ENCODE peak calls at places on chromosome 20, in five cellular contexts. M, V, X, A and K are unnamed samples.

GRCh38 chr20:53884859-53885654 is 185.3 kb downstream of the BCAS1 start:
- DNase-seq in M (no peak), V (no peak), X (no peak), A (no peak), K (no peak)

GRCh38 chr20:23047001-23047737 is 2.3 kb downstream of the THBD start:
- DNase-seq in M (no peak), V (no peak), X (no peak), A (no peak), K (no peak)

GRCh38 chr20:50283922-50284810 is 93.5 kb downstream of the CEBPB start:
- DNase-seq in M (peak), A (no peak), X (no peak), V (no peak), K (peak)

GRCh38 chr20:46709459-46710148 is at the start of gene SLC2A10:
- DNase-seq in A (peak), M (peak), V (no peak), X (no peak), K (peak)

GRCh38 chr20:22921595-22922421 is 113.3 kb upstream of the SSTR4 start:
- DNase-seq in V (no peak), M (peak), A (no peak), X (no peak), K (no peak)

GRCh38 chr20:62501801-62502495 is 26.2 kb upstream of the GATA5 start:
- DNase-seq in X (peak), M (peak), V (peak), A (no peak), K (no peak)

GRCh38 chr20:7362601-7363000 is 577.7 kb downstream of the HAO1 start:
- DNase-seq in A (no peak), X (no peak), V (no peak), M (no peak), K (no peak)

GRCh38 chr20:29079769-29080690 is 2177.4 kb upstream of the DEFB115 start:
- DNase-seq in X (peak), M (peak), A (no peak), V (peak), K (peak)

GRCh38 chr20:45822863-45823262 is 4.2 kb downstream of the TNNC2 start:
- DNase-seq in X (no peak), V (no peak), A (no peak), M (no peak), K (peak)

GRCh38 chr20:32521780-32522524 is 63.2 kb downstream of the NOL4L start:
- DNase-seq in A (peak), V (no peak), M (peak), X (peak), K (peak)

GRCh38 chr20:17870063-17870740 is 98.4 kb downstream of the SNX5 start:
- DNase-seq in V (no peak), A (no peak), M (peak), X (no peak), K (peak)

GRCh38 chr20:18909254-18909653 is 95.7 kb downstream of the SCP2D1 start:
- DNase-seq in M (no peak), X (no peak), V (no peak), A (no peak), K (no peak)

GRCh38 chr20:12318043-12318442 is 400.4 kb downstream of the BTBD3 start:
- DNase-seq in M (no peak), V (no peak), A (no peak), X (no peak), K (no peak)

GRCh38 chr20:8361008-8361652 is 229.1 kb downstream of the PLCB1 start:
- DNase-seq in V (peak), A (no peak), M (peak), X (no peak), K (no peak)

GRCh38 chr20:44800398-44801046 is 9.8 kb downstream of the RIMS4 start:
- DNase-seq in X (no peak), V (no peak), M (peak), A (no peak), K (no peak)

GRCh38 chr20:23078351-23078993 is 7.7 kb downstream of the CD93 start:
- DNase-seq in X (no peak), V (peak), A (no peak), M (peak), K (no peak)

GRCh38 chr20:22430746-22431168 is 153.6 kb downstream of the FOXA2 start:
- DNase-seq in M (no peak), A (no peak), V (no peak), X (no peak), K (no peak)

GRCh38 chr20:20333866-20334265 is 34.0 kb upstream of the INSM1 start:
- DNase-seq in A (no peak), V (no peak), M (no peak), X (no peak), K (no peak)

GRCh38 chr20:33947709-33948295 is 45.9 kb upstream of the RALY start:
- DNase-seq in V (no peak), X (peak), A (no peak), M (peak), K (no peak)

GRCh38 chr20:674936-675452 is 608 bp downstream of the SCRT2 start:
- DNase-seq in X (no peak), M (no peak), V (no peak), A (no peak), K (no peak)
- H3K4me3 ChIP-seq in X (no peak), M (no peak), V (no peak), A (peak), K (no peak)

GRCh38 chr20:36572701-36573102 is 695 bp upstream of the TGIF2 start:
- DNase-seq in X (no peak), A (no peak), M (peak), V (no peak), K (no peak)

GRCh38 chr20:36573103-36573797 is at the start of gene TGIF2:
- DNase-seq in V (no peak), M (peak), X (no peak), A (peak), K (peak)

GRCh38 chr20:36569847-36570429 is 3.5 kb upstream of the TGIF2 start:
- DNase-seq in V (no peak), A (no peak), M (peak), X (no peak), K (no peak)

GRCh38 chr20:36573798-36574277 is 441 bp downstream of the TGIF2 start:
- DNase-seq in X (no peak), A (peak), V (no peak), M (no peak), K (peak)

GRCh38 chr20:36571564-36572504 is 1.6 kb upstream of the TGIF2 start:
- DNase-seq in M (no peak), V (no peak), A (no peak), X (no peak), K (no peak)
- H3K4me3 ChIP-seq in M (no peak), V (no peak), A (no peak), X (no peak), K (no peak)

DNA sequence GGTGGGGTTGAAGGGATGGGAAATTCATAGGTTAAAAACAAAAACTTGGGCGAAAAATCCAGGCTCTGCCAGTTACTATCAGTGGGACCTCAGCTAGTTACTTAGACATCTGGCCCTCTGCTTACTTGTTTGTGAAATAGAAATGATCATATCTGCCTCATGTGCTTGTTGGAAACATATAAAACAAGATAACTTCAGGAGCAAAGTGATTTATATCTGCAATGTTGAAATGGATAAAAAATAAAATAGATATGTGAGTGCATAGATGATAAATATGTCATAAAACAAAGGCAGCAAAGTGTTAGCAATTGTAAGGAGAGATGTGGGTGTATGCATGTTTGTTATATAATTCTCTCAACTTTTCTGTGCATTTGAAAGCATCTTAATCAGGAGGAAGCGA is 578.9 kb upstream of the FLRT3 start:
- DNase-seq in V (no peak), M (no peak), X (no peak), A (no peak), K (no peak)
- H3K4me3 ChIP-seq in V (no peak), M (no peak), X (no peak), A (no peak), K (no peak)

GRCh38 chr20:61019322-61019721 is 232.7 kb upstream of the CDH4 start:
- DNase-seq in X (no peak), M (no peak), A (no peak), V (no peak), K (no peak)
- H3K4me3 ChIP-seq in X (no peak), M (no peak), A (no peak), V (no peak), K (no peak)

DNA sequence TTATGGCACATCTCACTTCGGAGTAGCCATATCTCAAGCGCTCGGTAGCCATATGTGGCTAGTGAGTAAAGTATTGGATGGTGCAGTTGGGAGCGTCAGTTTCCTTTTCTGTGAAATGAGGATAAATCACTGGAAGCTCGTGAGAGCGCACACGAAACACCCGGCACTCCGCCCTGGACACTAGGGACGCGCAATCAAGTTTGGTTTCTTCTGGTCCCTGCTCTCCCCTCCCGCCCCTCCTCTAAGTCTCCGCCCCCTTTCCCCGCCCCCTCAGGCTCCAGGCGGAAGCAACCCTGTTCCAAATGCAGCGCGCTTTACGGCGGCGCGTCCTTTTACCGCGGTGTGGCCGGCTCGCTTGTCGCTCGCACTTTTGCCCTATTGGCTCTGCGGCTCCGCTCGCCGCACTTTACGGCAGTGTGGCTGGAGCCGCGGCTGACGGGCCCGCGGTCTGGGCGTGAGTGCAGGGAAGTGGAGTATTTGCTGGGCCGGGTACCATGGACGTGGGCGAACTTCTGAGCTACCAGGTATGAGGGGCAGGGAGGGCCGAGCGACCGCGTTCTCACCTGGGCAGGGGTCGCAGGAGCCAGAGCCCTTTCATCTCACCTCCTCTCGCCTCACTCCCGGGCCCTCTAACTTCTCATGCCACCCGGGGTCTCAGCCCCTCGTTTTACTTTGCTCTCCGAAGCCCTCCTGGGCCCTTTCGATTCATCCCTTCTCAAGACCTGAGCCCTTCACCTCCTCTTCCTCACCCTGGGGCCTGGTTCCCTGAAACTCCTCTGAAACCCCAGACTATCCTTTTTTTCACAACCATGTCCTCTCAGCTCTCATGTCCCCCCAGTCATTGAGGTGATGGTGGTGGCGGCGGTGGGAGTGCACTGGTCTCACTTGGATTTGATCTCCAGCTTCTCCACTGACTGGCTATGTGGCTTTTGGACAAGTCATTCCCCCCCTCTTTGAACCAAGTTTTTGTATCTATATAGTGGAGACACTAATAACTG is at the start of gene CTNNBL1:
- DNase-seq in X (peak), A (peak), M (peak), V (peak), K (peak)
- H3K4me3 ChIP-seq in X (peak), A (peak), M (peak), V (peak), K (peak)

DNA sequence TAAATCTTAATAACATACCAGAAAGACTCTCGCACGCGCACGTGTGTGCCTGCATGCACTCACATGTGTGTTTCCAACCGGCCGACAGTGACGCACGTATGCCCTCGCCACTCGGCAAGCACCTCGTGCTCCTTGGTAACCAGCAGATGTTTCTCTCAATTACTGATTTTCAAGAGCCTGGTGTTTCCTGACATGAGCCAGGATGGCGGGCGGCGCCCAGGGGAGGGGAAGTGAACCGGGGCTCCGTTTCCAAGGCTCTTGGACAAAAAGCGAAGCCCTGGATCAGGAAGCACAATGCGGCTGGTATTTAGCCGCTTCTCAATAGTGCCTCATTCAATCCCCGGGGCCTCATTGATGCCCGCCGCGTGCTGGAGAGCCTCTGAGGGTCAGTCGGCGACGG is 37.7 kb downstream of the PMEPA1 start:
- DNase-seq in A (peak), M (peak), V (no peak), X (no peak), K (peak)
- H3K4me3 ChIP-seq in A (peak), M (no peak), V (no peak), X (no peak), K (no peak)